ENCODE peak calls at places on chromosome 17, in four cellular contexts. A is mesenchymal stem cell, H is heart left ventricle, C is upper lobe of right lung. N is an unnamed sample.

GRCh38 chr17:29645516-29646051 is 22.9 kb upstream of the CORO6 start:
- DNase-seq in A (peak), H (peak), C (peak), N (no peak)

GRCh38 chr17:82888583-82889495 is 49.0 kb upstream of the ZNF750 start:
- DNase-seq in A (no peak), H (peak), C (peak), N (no peak)

GRCh38 chr17:31321971-31322370 is 549 bp upstream of the EVI2A start:
- DNase-seq in A (no peak), H (no peak), C (no peak), N (no peak)

GRCh38 chr17:49676276-49676868 is 1.5 kb downstream of the SPOP start:
- DNase-seq in A (peak), H (no peak), C (no peak), N (peak)

GRCh38 chr17:20920813-20921199 is 122.0 kb downstream of the USP22 start:
- DNase-seq in A (peak), H (no peak), C (no peak), N (no peak)

GRCh38 chr17:46802831-46803230 is 15.7 kb downstream of the WNT3 start:
- DNase-seq in A (no peak), H (no peak), C (no peak), N (no peak)

GRCh38 chr17:72545756-72546155 is 424.9 kb downstream of the SOX9 start:
- DNase-seq in A (no peak), H (no peak), C (no peak), N (no peak)

GRCh38 chr17:50681260-50682200 is 26.2 kb downstream of the ANKRD40 start:
- DNase-seq in A (peak), H (no peak), C (peak), N (no peak)

GRCh38 chr17:49977463-49978389 is 8.7 kb downstream of the DLX4 start:
- DNase-seq in A (no peak), H (no peak), C (no peak), N (no peak)

GRCh38 chr17:55294042-55294751 is 29.4 kb downstream of the HLF start:
- DNase-seq in A (no peak), H (no peak), C (no peak), N (no peak)

GRCh38 chr17:82709024-82709675 is 7.4 kb upstream of the FN3KRP start:
- DNase-seq in A (no peak), H (no peak), C (no peak), N (no peak)

GRCh38 chr17:49618112-49618611 is 42.5 kb downstream of the NXPH3 start:
- DNase-seq in A (no peak), H (no peak), C (no peak), N (no peak)

GRCh38 chr17:67546578-67547527 is 169.8 kb downstream of the PITPNC1 start:
- DNase-seq in A (peak), H (peak), C (peak), N (no peak)

GRCh38 chr17:50903604-50904521 is 37.7 kb upstream of the TOB1 start:
- DNase-seq in A (peak), H (no peak), C (no peak), N (peak)

GRCh38 chr17:56142781-56143180 is 10.5 kb upstream of the ANKFN1 start:
- DNase-seq in A (no peak), H (no peak), C (no peak), N (no peak)

GRCh38 chr17:58671969-58672368 is 19.9 kb downstream of the TEX14 start:
- DNase-seq in A (no peak), H (no peak), C (no peak), N (no peak)

GRCh38 chr17:42766124-42766523 is 5.1 kb downstream of the RAMP2 start:
- DNase-seq in A (no peak), H (no peak), C (no peak), N (no peak)

DNA sequence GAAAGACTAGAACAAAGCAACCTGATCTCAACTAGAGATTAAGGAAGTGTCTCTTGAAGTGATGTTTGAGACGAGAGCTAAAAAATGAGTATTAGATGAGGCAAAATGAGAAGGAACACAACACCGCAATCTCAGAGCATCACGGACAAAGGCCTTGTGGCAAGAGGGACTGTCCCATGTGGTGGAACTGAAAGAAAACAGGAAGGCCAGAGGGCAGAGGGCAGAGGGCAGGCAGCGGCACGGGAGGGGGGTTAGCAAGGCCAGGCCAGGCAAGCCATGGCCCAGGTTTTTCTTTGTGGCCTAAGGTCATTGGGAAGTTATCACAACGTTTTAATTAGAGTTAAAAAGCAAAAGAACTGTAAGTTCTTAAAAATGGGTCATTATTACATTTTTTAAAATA is 22.5 kb downstream of the RPA1 start:
- DNase-seq in A (no peak), H (no peak), C (no peak), N (no peak)
- H3K4me3 ChIP-seq in A (no peak), H (no peak), C (no peak), N (no peak)

GRCh38 chr17:48568499-48569259 is 9.5 kb downstream of the HOXB4 start:
- DNase-seq in A (peak), H (no peak), C (no peak), N (no peak)

GRCh38 chr17:48571826-48572417 is 6.2 kb downstream of the HOXB4 start:
- DNase-seq in A (peak), H (no peak), C (no peak), N (no peak)

GRCh38 chr17:48569676-48570324 is 8.3 kb downstream of the HOXB4 start:
- DNase-seq in A (peak), H (no peak), C (no peak), N (no peak)

GRCh38 chr17:48571024-48571818 is 6.9 kb downstream of the HOXB4 start:
- DNase-seq in A (peak), H (no peak), C (no peak), N (no peak)

DNA sequence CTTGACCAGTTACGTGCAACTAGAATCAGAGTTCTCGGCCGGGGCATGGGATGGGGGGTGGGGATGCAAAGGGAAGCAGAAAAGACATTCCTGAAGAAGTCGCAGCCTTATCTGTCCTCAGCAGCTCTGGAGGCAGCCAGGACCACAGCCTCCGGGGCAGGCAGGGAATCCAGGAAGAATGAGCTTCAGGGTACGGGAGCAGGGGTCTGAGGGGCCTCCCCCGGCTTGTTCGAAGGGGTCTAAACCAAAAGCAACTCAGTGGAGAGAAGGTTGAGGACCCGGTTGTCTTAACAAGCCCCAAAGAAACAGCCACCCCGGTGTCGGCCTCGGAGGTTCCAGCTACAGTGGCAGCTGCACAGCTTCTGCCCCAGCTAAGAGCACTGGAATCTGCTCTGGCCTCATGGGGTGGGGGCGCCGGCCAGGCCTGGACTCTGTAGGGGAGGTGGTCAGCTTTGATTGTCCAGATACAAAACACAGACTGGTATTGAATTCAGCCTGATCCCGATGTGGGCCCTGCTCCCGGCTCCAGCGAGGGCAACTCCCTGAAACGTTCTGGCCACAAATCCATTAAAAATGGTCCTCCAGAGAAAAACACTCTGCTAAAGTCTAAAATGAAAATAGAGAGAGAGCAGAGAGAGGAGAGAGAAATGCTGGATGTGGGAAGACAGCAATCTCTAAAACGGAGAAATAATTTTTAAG is 7.7 kb downstream of the HOXB4 start:
- DNase-seq in A (peak), H (no peak), C (no peak), N (no peak)
- H3K4me3 ChIP-seq in A (peak), H (no peak), C (peak), N (no peak)

GRCh38 chr17:10033982-10034381 is 128.9 kb upstream of the RCVRN start:
- DNase-seq in A (no peak), H (peak), C (no peak), N (no peak)
- H3K4me3 ChIP-seq in A (peak), H (peak), C (no peak), N (no peak)

GRCh38 chr17:78789149-78789662 is 7.1 kb upstream of the CYTH1 start:
- DNase-seq in A (no peak), H (no peak), C (no peak), N (no peak)
- H3K4me3 ChIP-seq in A (peak), H (no peak), C (no peak), N (no peak)

GRCh38 chr17:63973930-63974593 is 1.3 kb upstream of the SCN4A start:
- DNase-seq in A (no peak), H (no peak), C (no peak), N (no peak)
- H3K4me3 ChIP-seq in A (no peak), H (no peak), C (no peak), N (no peak)

DNA sequence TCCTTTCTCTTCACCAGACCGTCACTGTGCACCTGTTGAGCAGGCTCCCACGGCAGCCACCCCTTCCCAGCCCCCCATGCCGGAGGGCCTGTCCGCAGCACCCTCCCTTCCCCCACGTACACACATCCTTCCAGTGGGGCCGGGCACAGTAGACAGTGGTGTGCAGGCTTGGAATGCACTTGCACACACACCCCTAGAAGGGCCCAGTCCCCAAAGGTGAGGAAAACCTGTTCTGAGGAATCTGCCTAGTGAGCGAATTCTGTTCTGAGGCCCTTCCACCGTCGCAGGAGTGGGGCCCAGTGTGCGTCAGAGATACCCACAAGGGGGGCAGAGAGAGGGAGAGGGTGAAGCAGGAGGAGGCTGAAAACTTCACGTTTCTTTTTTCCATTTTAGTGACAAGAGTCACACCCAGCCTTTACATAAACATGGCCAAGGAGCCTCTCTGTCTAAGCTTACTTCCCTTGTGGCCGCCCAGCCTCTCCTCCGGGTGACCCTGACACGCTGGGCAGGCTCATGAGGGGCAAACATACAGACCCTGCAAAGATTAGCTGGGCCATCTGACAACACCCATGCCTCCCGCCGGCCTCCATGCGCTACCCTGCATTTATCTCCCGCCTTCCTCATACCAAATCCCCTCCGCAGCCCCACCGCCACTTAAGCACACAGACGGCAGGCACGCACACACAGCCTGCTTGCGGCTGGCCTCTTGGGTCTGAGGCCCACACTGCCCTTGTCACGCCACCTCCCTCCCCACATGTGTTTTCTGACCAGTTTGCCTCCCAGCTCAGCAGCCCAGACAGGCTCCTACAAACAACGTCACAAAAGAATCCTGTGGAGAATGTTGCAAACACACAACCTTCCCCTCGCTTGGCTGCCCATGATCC is 1.8 kb downstream of the ZBTB4 start:
- DNase-seq in A (peak), H (peak), C (peak), N (no peak)
- H3K4me3 ChIP-seq in A (peak), H (peak), C (peak), N (peak)

N was measured in CD4-positive, alpha-beta memory T cell.